ENCODE peak calls at places on chromosomes 11 and 22, in five cellular contexts. One of them, this sample, is unnamed.
A peak's percentile ranks its signal among the peaks of the same experiment; 100 is the strongest.

GRCh38 chr11:16193897-16194381 is 162.4 kb downstream of the SOX6 start:
- DNase-seq in body of pancreas: no peak
- DNase-seq in psoas muscle: no peak
- DNase-seq in keratinocyte: no peak
- DNase-seq in HepG2: peak; percentile 50
- DNase-seq in this sample: no peak

GRCh38 chr11:36793542-36793926 is 195.5 kb upstream of the RAG2 start:
- DNase-seq in psoas muscle: no peak
- DNase-seq in keratinocyte: no peak
- DNase-seq in HepG2: no peak
- DNase-seq in body of pancreas: no peak
- DNase-seq in this sample: no peak

GRCh38 chr22:45882881-45883810 is 93.8 kb downstream of the WNT7B start:
- DNase-seq in keratinocyte: no peak
- DNase-seq in psoas muscle: peak; percentile 47
- DNase-seq in body of pancreas: no peak
- DNase-seq in HepG2: no peak
- DNase-seq in this sample: no peak

GRCh38 chr22:23831261-23831660 is 7.5 kb downstream of the DERL3 start:
- DNase-seq in keratinocyte: no peak
- DNase-seq in psoas muscle: peak; percentile 49
- DNase-seq in HepG2: no peak
- DNase-seq in body of pancreas: no peak
- DNase-seq in this sample: no peak

GRCh38 chr11:64713031-64713780 is 9.8 kb downstream of the NRXN2 start:
- DNase-seq in HepG2: no peak
- DNase-seq in psoas muscle: no peak
- DNase-seq in body of pancreas: peak; percentile 51
- DNase-seq in keratinocyte: no peak
- DNase-seq in this sample: no peak

GRCh38 chr22:38228873-38229740 is 27.3 kb downstream of the MAFF start:
- DNase-seq in body of pancreas: peak; percentile 80
- DNase-seq in keratinocyte: peak; percentile 76
- DNase-seq in HepG2: peak; percentile 54
- DNase-seq in psoas muscle: peak; percentile 74
- DNase-seq in this sample: peak; percentile 55

GRCh38 chr11:95522871-95523270 is 266.7 kb downstream of the FAM76B start:
- DNase-seq in body of pancreas: no peak
- DNase-seq in psoas muscle: no peak
- DNase-seq in HepG2: no peak
- DNase-seq in keratinocyte: peak; percentile 87
- DNase-seq in this sample: no peak

GRCh38 chr11:18265949-18266348 is at the start of gene SAA1:
- DNase-seq in body of pancreas: no peak
- DNase-seq in keratinocyte: no peak
- DNase-seq in psoas muscle: no peak
- DNase-seq in HepG2: no peak
- DNase-seq in this sample: no peak

GRCh38 chr22:47017245-47017644 is 254.8 kb downstream of the TBC1D22A start:
- DNase-seq in HepG2: no peak
- DNase-seq in psoas muscle: no peak
- DNase-seq in body of pancreas: no peak
- DNase-seq in keratinocyte: no peak
- DNase-seq in this sample: no peak

GRCh38 chr11:27795955-27796861 is 96.0 kb upstream of the BDNF start:
- DNase-seq in keratinocyte: no peak
- DNase-seq in HepG2: no peak
- DNase-seq in body of pancreas: no peak
- DNase-seq in psoas muscle: no peak
- DNase-seq in this sample: no peak

GRCh38 chr22:31583861-31584485 is 78.0 kb downstream of the PISD start:
- DNase-seq in psoas muscle: no peak
- DNase-seq in keratinocyte: no peak
- DNase-seq in HepG2: no peak
- DNase-seq in body of pancreas: no peak
- DNase-seq in this sample: no peak

GRCh38 chr11:128776088-128776433 is 82.2 kb downstream of the FLI1 start:
- DNase-seq in psoas muscle: no peak
- DNase-seq in keratinocyte: no peak
- DNase-seq in body of pancreas: no peak
- DNase-seq in HepG2: no peak
- DNase-seq in this sample: no peak

GRCh38 chr11:47060807-47061206 is 115.9 kb downstream of the ARFGAP2 start:
- DNase-seq in HepG2: no peak
- DNase-seq in psoas muscle: no peak
- DNase-seq in body of pancreas: no peak
- DNase-seq in keratinocyte: no peak
- DNase-seq in this sample: no peak

GRCh38 chr22:29379258-29379657 is 9.1 kb downstream of the AP1B1 start:
- DNase-seq in keratinocyte: no peak
- DNase-seq in HepG2: no peak
- DNase-seq in psoas muscle: no peak
- DNase-seq in body of pancreas: no peak
- DNase-seq in this sample: no peak

GRCh38 chr11:100925935-100926334 is 203.7 kb downstream of the PGR start:
- DNase-seq in body of pancreas: no peak
- DNase-seq in psoas muscle: no peak
- DNase-seq in HepG2: no peak
- DNase-seq in keratinocyte: peak; percentile 9
- DNase-seq in this sample: no peak

GRCh38 chr11:74325649-74326645 is 14.5 kb upstream of the P4HA3 start:
- DNase-seq in keratinocyte: no peak
- DNase-seq in HepG2: no peak
- DNase-seq in body of pancreas: peak; percentile 93
- DNase-seq in psoas muscle: peak; percentile 94
- DNase-seq in this sample: peak; percentile 75

GRCh38 chr22:46072030-46072881 is 78.1 kb upstream of the PPARA start:
- DNase-seq in keratinocyte: no peak
- DNase-seq in HepG2: no peak
- DNase-seq in body of pancreas: peak; percentile 68
- DNase-seq in psoas muscle: peak; percentile 83
- DNase-seq in this sample: no peak

GRCh38 chr11:47916361-47916841 is 64.0 kb upstream of the PTPRJ start:
- DNase-seq in psoas muscle: no peak
- DNase-seq in HepG2: no peak
- DNase-seq in keratinocyte: no peak
- DNase-seq in body of pancreas: peak; percentile 79
- DNase-seq in this sample: no peak

GRCh38 chr11:70158201-70158600 is 44.9 kb upstream of the FADD start:
- DNase-seq in psoas muscle: peak; percentile 82
- DNase-seq in body of pancreas: no peak
- DNase-seq in HepG2: peak; percentile 42
- DNase-seq in keratinocyte: no peak
- DNase-seq in this sample: no peak
- TF ChIP-seq CTCF in psoas muscle: peak; percentile 38
- TF ChIP-seq CTCF in body of pancreas: no peak
- TF ChIP-seq CTCF in HepG2: peak; percentile 73
- TF ChIP-seq CTCF in keratinocyte: peak; percentile 38
- TF ChIP-seq CTCF in this sample: peak; percentile 40

DNA sequence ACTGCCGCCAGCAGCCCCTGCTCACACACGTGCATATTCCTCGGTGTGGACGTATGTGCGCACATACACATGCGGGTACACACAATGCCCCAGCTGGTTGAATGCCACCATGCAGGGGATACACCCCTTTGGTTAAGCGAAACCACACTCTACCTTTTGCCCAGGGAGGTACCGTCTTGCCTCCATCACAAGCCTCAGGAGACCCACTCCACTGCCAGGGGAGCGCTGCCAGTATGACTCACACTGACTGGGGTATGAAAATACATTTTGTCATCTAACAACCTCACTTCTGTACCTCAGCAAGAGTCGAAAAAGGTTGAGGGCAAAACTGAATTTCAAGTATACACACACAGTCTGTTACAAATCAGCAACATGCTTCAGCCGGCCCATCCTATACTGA is 39.4 kb downstream of the TMEM45B start:
- DNase-seq in keratinocyte: no peak
- DNase-seq in psoas muscle: no peak
- DNase-seq in body of pancreas: no peak
- DNase-seq in HepG2: no peak
- DNase-seq in this sample: no peak
- H3K4me1 ChIP-seq in keratinocyte: peaks cover 31% of the 10 kb centered on the region
- H3K4me1 ChIP-seq in psoas muscle: no peaks in the 10 kb centered on the region
- H3K4me1 ChIP-seq in body of pancreas: peaks cover 13% of the 10 kb centered on the region
- H3K4me1 ChIP-seq in HepG2: peaks cover 41% of the 10 kb centered on the region
- H3K4me1 ChIP-seq in this sample: no peaks in the 10 kb centered on the region

GRCh38 chr11:122776546-122776945 is 61.8 kb upstream of the CRTAM start:
- DNase-seq in keratinocyte: no peak
- DNase-seq in body of pancreas: no peak
- DNase-seq in psoas muscle: no peak
- DNase-seq in HepG2: no peak
- DNase-seq in this sample: no peak

GRCh38 chr11:122769126-122769780 is 69.0 kb upstream of the CRTAM start:
- DNase-seq in HepG2: no peak
- DNase-seq in body of pancreas: no peak
- DNase-seq in psoas muscle: no peak
- DNase-seq in keratinocyte: no peak
- DNase-seq in this sample: no peak

GRCh38 chr11:122773781-122774266 is 64.5 kb upstream of the CRTAM start:
- DNase-seq in keratinocyte: no peak
- DNase-seq in HepG2: no peak
- DNase-seq in body of pancreas: no peak
- DNase-seq in psoas muscle: no peak
- DNase-seq in this sample: no peak

GRCh38 chr11:122775675-122776271 is 62.5 kb upstream of the CRTAM start:
- DNase-seq in psoas muscle: no peak
- DNase-seq in HepG2: no peak
- DNase-seq in keratinocyte: no peak
- DNase-seq in body of pancreas: no peak
- DNase-seq in this sample: no peak

GRCh38 chr11:122772945-122773344 is 65.4 kb upstream of the CRTAM start:
- DNase-seq in psoas muscle: no peak
- DNase-seq in body of pancreas: no peak
- DNase-seq in keratinocyte: no peak
- DNase-seq in HepG2: no peak
- DNase-seq in this sample: no peak
- TF ChIP-seq CTCF in psoas muscle: no peak
- TF ChIP-seq CTCF in body of pancreas: no peak
- TF ChIP-seq CTCF in keratinocyte: no peak
- TF ChIP-seq CTCF in HepG2: no peak
- TF ChIP-seq CTCF in this sample: no peak

DNA sequence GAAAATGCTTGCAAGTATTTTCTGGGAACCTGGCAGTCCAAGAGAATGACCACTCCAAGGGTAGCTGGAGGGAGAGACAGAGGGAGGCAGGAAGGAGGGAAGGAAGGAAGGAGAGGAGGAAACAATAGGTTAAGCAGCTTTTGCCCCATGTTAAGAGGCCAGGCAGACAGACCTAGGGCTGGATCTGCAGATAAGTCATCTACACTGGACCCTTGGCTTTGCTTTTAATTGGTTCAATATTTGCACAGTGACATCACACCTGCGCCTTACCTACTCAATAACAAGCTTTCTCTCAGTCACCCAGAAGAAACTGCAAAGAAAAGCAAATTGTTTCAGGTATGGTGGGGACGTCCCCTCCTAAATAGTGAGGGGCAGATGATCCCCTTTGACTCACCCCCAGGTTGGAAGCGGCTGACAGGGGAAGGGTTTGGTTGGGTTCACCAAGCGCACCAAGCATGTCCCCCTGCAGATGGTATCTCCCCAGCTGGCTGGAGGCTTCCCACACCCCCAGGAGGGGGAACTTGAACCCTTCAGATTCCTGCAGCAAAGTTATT is 24.3 kb downstream of the MYH9 start:
- DNase-seq in body of pancreas: peak; percentile 68
- DNase-seq in HepG2: peak; percentile 82
- DNase-seq in psoas muscle: no peak
- DNase-seq in keratinocyte: no peak
- DNase-seq in this sample: no peak
- H3K4me1 ChIP-seq in body of pancreas: peaks cover 99% of the 10 kb centered on the region
- H3K4me1 ChIP-seq in HepG2: peaks cover 100% of the 10 kb centered on the region
- H3K4me1 ChIP-seq in psoas muscle: peaks cover 90% of the 10 kb centered on the region
- H3K4me1 ChIP-seq in keratinocyte: peaks cover 96% of the 10 kb centered on the region
- H3K4me1 ChIP-seq in this sample: peaks cover 99% of the 10 kb centered on the region